ENCODE peak calls at places on chromosome 19, in ten cellular contexts. I is cardiac fibroblast; N is IMR-90; W is cardiac muscle cell; H is DND-41; A is keratinocyte; V is right cardiac atrium; B is stimulated activated CD4-positive, alpha-beta T cell treated with anti-CD3 and anti-CD28 coated beads, Interleukin-4, amount 100 ng/mL, for 1 hour; R is D341Med; U is GDM1. G is an unnamed sample.

GRCh38 chr19:37492213-37492612 is 14.5 kb upstream of the ZNF793 start:
- DNase-seq in V (no peak), I (no peak), R (no peak), W (no peak), H (no peak), U (no peak), N (no peak), A (no peak), B (no peak), G (no peak)

GRCh38 chr19:662207-662961 is 630 bp downstream of the RNF126 start:
- DNase-seq in A (no peak), W (peak; percentile 35), N (peak; percentile 38), V (peak; percentile 75), H (peak; percentile 79), I (no peak), B (peak; percentile 75), R (peak; percentile 68), U (peak; percentile 25), G (no peak)

GRCh38 chr19:54674021-54674617 is 11.3 kb downstream of the LILRB4 start:
- DNase-seq in A (no peak), I (peak; percentile 42), H (peak; percentile 24), U (no peak), R (no peak), V (no peak), W (peak; percentile 40), N (no peak), B (no peak), G (no peak)

GRCh38 chr19:54096642-54097106 is 3.9 kb downstream of the OSCAR start:
- DNase-seq in V (peak; percentile 58), N (peak; percentile 17), R (no peak), A (no peak), H (no peak), U (no peak), W (peak; percentile 60), I (peak; percentile 57), B (no peak), G (no peak)

GRCh38 chr19:51027873-51028272 is 1.5 kb upstream of the KLK11 start:
- DNase-seq in R (peak; percentile 8), B (no peak), H (no peak), I (no peak), N (no peak), V (no peak), A (no peak), W (no peak), U (no peak), G (no peak)

GRCh38 chr19:51703655-51704515 is 10.8 kb downstream of the SPACA6 start:
- DNase-seq in R (peak; percentile 98), A (no peak), U (peak; percentile 91), V (peak; percentile 100), H (peak; percentile 97), B (peak; percentile 99), N (peak; percentile 89), I (peak; percentile 97), W (peak; percentile 97), G (peak; percentile 96)

GRCh38 chr19:39843919-39844793 is 2.0 kb downstream of the FBL start:
- DNase-seq in U (no peak), B (no peak), A (no peak), W (peak; percentile 61), H (peak; percentile 33), R (no peak), V (no peak), N (peak; percentile 58), I (peak; percentile 70), G (no peak)

GRCh38 chr19:3466630-3467029 is 13.7 kb downstream of the SMIM24 start:
- DNase-seq in U (no peak), I (no peak), N (no peak), A (no peak), R (no peak), B (no peak), H (no peak), V (peak; percentile 83), W (no peak), G (no peak)

GRCh38 chr19:41376998-41377365 is 649 bp downstream of the TMEM91 start:
- DNase-seq in R (no peak), B (no peak), H (no peak), I (no peak), V (no peak), W (no peak), U (no peak), A (no peak), N (no peak), G (no peak)

G was measured in ecto neural progenitor cell.